ENCODE peak calls at places on chromosomes 5 and 9, in four cellular contexts. Q, V, P and T are unnamed samples.

GRCh38 chr9:111582888-111583287 is 16.6 kb downstream of the PTGR1 start:
- DNase-seq in P (no peak), V (peak; percentile 63), Q (no peak), T (no peak)

GRCh38 chr5:170307575-170308465 is 10.2 kb upstream of the LCP2 start:
- DNase-seq in Q (peak; percentile 95), V (peak; percentile 63), P (no peak), T (no peak)

GRCh38 chr9:2494571-2494970 is 127.0 kb upstream of the VLDLR start:
- DNase-seq in Q (peak; percentile 57), P (no peak), V (peak; percentile 88), T (peak; percentile 69)

GRCh38 chr5:172999974-173000373 is 16.4 kb downstream of the ATP6V0E1 start:
- DNase-seq in V (no peak), P (no peak), Q (no peak), T (no peak)

GRCh38 chr9:96218821-96219614 is 83.0 kb downstream of the HSD17B3 start:
- DNase-seq in P (no peak), V (no peak), Q (no peak), T (no peak)

GRCh38 chr9:110752766-110753165 is 84.2 kb downstream of the MUSK start:
- DNase-seq in Q (peak; percentile 35), V (peak; percentile 96), P (no peak), T (peak; percentile 89)

GRCh38 chr9:114792396-114792795 is 13.4 kb downstream of the TNFSF15 start:
- DNase-seq in P (no peak), V (no peak), Q (no peak), T (no peak)

GRCh38 chr9:88791105-88791805 is 200.0 kb upstream of the S1PR3 start:
- DNase-seq in Q (peak; percentile 57), P (no peak), V (peak; percentile 92), T (peak; percentile 87)

GRCh38 chr9:87405677-87406544 is 91.8 kb upstream of the DAPK1 start:
- DNase-seq in P (no peak), Q (no peak), V (no peak), T (no peak)

GRCh38 chr9:116115731-116116353 is 37.7 kb upstream of the PAPPA start:
- DNase-seq in V (peak; percentile 78), Q (no peak), P (no peak), T (peak; percentile 14)

GRCh38 chr9:85215936-85216335 is 525.8 kb downstream of the AGTPBP1 start:
- DNase-seq in V (no peak), P (no peak), Q (no peak), T (no peak)

GRCh38 chr5:140108093-140109049 is 5.5 kb upstream of the PURA start:
- DNase-seq in Q (no peak), V (no peak), P (peak; percentile 28), T (peak; percentile 76)

GRCh38 chr5:96031811-96032261 is 70.2 kb upstream of the ELL2 start:
- DNase-seq in P (no peak), Q (no peak), V (peak; percentile 89), T (peak; percentile 18)

GRCh38 chr9:135101068-135101410 is 13.6 kb downstream of the OLFM1 start:
- DNase-seq in Q (no peak), V (no peak), P (no peak), T (no peak)

GRCh38 chr5:170305646-170306025 is 8.1 kb upstream of the LCP2 start:
- DNase-seq in P (no peak), V (no peak), Q (no peak), T (peak; percentile 72)

GRCh38 chr5:23411200-23411599 is 96.2 kb upstream of the PRDM9 start:
- DNase-seq in P (no peak), V (no peak), Q (no peak), T (no peak)

GRCh38 chr5:172820046-172820767 is 13.8 kb upstream of the ERGIC1 start:
- DNase-seq in Q (no peak), P (no peak), V (peak; percentile 89), T (no peak)

GRCh38 chr5:59124983-59125960 is 542.4 kb downstream of the RAB3C start:
- DNase-seq in P (no peak), Q (peak; percentile 48), V (peak; percentile 37), T (no peak)

GRCh38 chr5:36370073-36370472 is 68.4 kb upstream of the RANBP3L start:
- DNase-seq in V (no peak), Q (no peak), P (no peak), T (no peak)

GRCh38 chr9:78871452-78872331 is 574.8 kb downstream of the PSAT1 start:
- DNase-seq in P (no peak), V (peak; percentile 95), Q (peak; percentile 93), T (peak; percentile 69)

GRCh38 chr5:131814990-131815389 is 18.2 kb upstream of the FNIP1 start:
- DNase-seq in Q (peak; percentile 75), V (peak; percentile 91), P (no peak), T (peak; percentile 82)

GRCh38 chr5:179865471-179866240 is 7.0 kb upstream of the MRNIP start:
- DNase-seq in Q (no peak), V (no peak), P (no peak), T (peak; percentile 71)

GRCh38 chr9:118059520-118060278 is 355.5 kb downstream of the TLR4 start:
- DNase-seq in V (no peak), Q (peak; percentile 24), P (no peak), T (no peak)

GRCh38 chr5:1107167-1108007 is 4.5 kb downstream of the SLC12A7 start:
- DNase-seq in V (no peak), Q (no peak), P (no peak), T (no peak)

GRCh38 chr9:137385061-137385655 is 37.8 kb downstream of the EXD3 start:
- DNase-seq in V (no peak), Q (no peak), P (no peak), T (peak; percentile 88)

GRCh38 chr5:4579679-4580078 is 560.5 kb upstream of the ADAMTS16 start:
- DNase-seq in V (no peak), Q (no peak), P (no peak), T (no peak)
- H3K36me3 ChIP-seq in V (no peaks in the 10 kb centered on the region), Q (no peaks in the 10 kb centered on the region), P (no peaks in the 10 kb centered on the region), T (no peaks in the 10 kb centered on the region)

DNA sequence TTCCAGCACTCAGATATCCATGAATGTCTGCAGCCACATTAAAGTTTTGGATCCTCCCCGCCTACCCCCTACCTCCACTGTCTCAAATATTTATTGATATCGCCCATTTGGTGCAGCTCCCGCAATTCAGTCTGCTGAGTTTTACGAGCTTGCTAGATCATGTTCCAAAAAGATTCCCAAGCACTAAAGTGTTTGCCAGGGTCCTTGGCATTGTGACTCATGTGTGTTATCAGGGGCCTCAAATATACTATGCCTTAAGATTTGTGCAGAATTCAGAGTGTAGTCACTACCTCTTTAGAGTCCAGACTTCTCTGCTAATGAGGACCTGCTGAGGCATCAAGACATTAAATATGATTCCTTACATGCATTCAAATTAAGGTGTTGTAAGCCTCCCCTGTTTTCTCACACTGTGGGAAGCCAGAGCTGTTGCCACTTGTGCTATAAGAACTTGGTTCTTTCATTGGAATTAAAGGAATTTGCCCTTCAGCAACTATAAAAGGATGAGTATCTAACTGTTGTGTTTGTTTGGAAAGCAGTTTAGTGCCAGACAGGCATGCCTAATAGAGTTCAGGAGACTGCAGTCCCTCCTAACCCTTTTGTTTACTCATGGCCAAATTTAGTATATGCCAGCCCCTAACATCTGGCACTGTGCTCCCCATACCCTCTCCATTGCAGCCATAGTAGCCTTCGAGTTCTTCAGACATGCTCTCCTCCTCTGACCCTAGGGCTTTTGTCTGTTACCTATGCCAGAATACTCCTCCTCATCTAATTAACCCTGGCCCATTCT is 316.4 kb downstream of the NR3C1 start:
- DNase-seq in P (no peak), Q (peak; percentile 57), V (peak; percentile 44), T (no peak)
- H3K27ac ChIP-seq in P (no peak overlapping the region), Q (peak overlapping the region; percentile 61), V (no peak overlapping the region), T (peak overlapping the region; percentile 21)

GRCh38 chr9:124007468-124008306 is 3.9 kb upstream of the LHX2 start:
- DNase-seq in V (no peak), Q (no peak), P (no peak), T (peak; percentile 84)

GRCh38 chr9:124008307-124008854 is 3.2 kb upstream of the LHX2 start:
- DNase-seq in Q (no peak), P (no peak), V (no peak), T (peak; percentile 62)

GRCh38 chr9:124009835-124010226 is 1.7 kb upstream of the LHX2 start:
- DNase-seq in Q (no peak), V (no peak), P (no peak), T (peak; percentile 63)

GRCh38 chr9:124010303-124010664 is 1.3 kb upstream of the LHX2 start:
- DNase-seq in V (no peak), P (no peak), Q (no peak), T (peak; percentile 62)

GRCh38 chr9:124008855-124009834 is 2.4 kb upstream of the LHX2 start:
- DNase-seq in P (no peak), V (no peak), Q (no peak), T (peak; percentile 86)
- H3K4me3 ChIP-seq in P (no peak overlapping the region), V (no peak overlapping the region), Q (no peak overlapping the region), T (no peak overlapping the region)

GRCh38 chr5:6246820-6247437 is 131.4 kb downstream of the MED10 start:
- DNase-seq in V (no peak), P (no peak), Q (no peak), T (no peak)
- H3K36me3 ChIP-seq in V (no peaks in the 10 kb centered on the region), P (no peaks in the 10 kb centered on the region), Q (no peaks in the 10 kb centered on the region), T (no peaks in the 10 kb centered on the region)

GRCh38 chr9:105332471-105332870 is 88.0 kb downstream of the SLC44A1 start:
- DNase-seq in Q (no peak), V (peak; percentile 44), P (no peak), T (no peak)

GRCh38 chr9:105330201-105330600 is 85.8 kb downstream of the SLC44A1 start:
- DNase-seq in P (no peak), Q (no peak), V (peak; percentile 40), T (peak; percentile 81)

GRCh38 chr9:105330755-105331154 is 86.3 kb downstream of the SLC44A1 start:
- DNase-seq in Q (no peak), V (peak; percentile 16), P (no peak), T (no peak)

GRCh38 chr9:105331755-105332154 is 87.3 kb downstream of the SLC44A1 start:
- DNase-seq in V (no peak), P (no peak), Q (no peak), T (no peak)

DNA sequence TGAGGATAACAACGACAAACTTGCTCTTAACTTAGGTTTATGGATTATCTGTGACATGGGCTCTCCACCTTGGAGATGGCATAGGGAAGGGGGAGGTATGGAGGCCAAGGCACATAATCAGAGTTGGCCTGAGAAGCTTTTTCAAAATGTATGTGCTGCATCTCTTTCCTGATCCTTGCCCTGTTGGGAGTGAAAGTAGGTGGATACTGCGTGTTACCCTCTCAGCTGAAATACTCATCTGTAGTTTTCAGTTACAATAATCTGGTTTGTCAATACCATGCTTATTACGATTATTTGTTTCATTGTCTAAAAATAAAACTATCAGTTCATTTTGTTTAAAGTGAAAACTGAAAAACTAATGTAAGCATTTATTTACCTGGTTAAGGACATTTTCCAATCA is 86.7 kb downstream of the SLC44A1 start:
- DNase-seq in P (no peak), V (no peak), Q (no peak), T (no peak)
- H3K27ac ChIP-seq in P (no peak overlapping the region), V (no peak overlapping the region), Q (no peak overlapping the region), T (peak overlapping the region; percentile 98)

GRCh38 chr5:122517091-122517490 is 205.1 kb downstream of the SNCAIP start:
- DNase-seq in Q (no peak), V (no peak), P (no peak), T (no peak)

GRCh38 chr5:122516432-122516743 is 204.4 kb downstream of the SNCAIP start:
- DNase-seq in V (no peak), Q (no peak), P (no peak), T (no peak)

GRCh38 chr5:122515709-122516431 is 203.8 kb downstream of the SNCAIP start:
- DNase-seq in V (peak; percentile 81), Q (peak; percentile 76), P (no peak), T (peak; percentile 83)
- H3K4me3 ChIP-seq in V (no peak overlapping the region), Q (no peak overlapping the region), P (no peak overlapping the region), T (no peak overlapping the region)